ENCODE peak calls at places on chromosome 9, in five cellular contexts. D, E, L, C and O are unnamed samples.

GRCh38 chr9:68575821-68576220 is 35.1 kb upstream of the TMEM252 start:
- DNase-seq in C (no peak), D (no peak), E (no peak), L (no peak), O (no peak)

GRCh38 chr9:99998266-99998665 is 91.8 kb downstream of the STX17 start:
- DNase-seq in C (no peak), E (no peak), L (no peak), D (no peak), O (no peak)

GRCh38 chr9:96858018-96858573 is 3.8 kb upstream of the ZNF782 start:
- DNase-seq in E (no peak), D (no peak), L (peak; percentile 60), C (peak; percentile 52), O (no peak)

GRCh38 chr9:82202808-82203207 is 214.2 kb downstream of the SPATA31D1 start:
- DNase-seq in C (peak; percentile 28), L (peak; percentile 97), E (peak; percentile 83), D (no peak), O (no peak)

GRCh38 chr9:87725900-87726709 is at the start of gene CTSL:
- DNase-seq in E (peak; percentile 98), L (peak; percentile 54), D (peak; percentile 97), C (peak; percentile 70), O (peak; percentile 96)

GRCh38 chr9:16833285-16833684 is 37.2 kb downstream of the BNC2 start:
- DNase-seq in E (no peak), L (no peak), C (no peak), D (no peak), O (no peak)

GRCh38 chr9:27528886-27529315 is 713 bp downstream of the MOB3B start:
- DNase-seq in D (peak; percentile 25), E (peak; percentile 38), L (peak; percentile 79), C (no peak), O (peak; percentile 32)

GRCh38 chr9:112848316-112849151 is 42.1 kb downstream of the SLC46A2 start:
- DNase-seq in D (no peak), L (no peak), E (no peak), C (no peak), O (no peak)

GRCh38 chr9:125763373-125763772 is 16.2 kb downstream of the PBX3 start:
- DNase-seq in E (peak; percentile 30), C (peak; percentile 57), L (peak; percentile 76), D (no peak), O (no peak)

GRCh38 chr9:2610985-2611384 is 10.6 kb upstream of the VLDLR start:
- DNase-seq in D (no peak), C (no peak), L (no peak), E (peak; percentile 23), O (no peak)

GRCh38 chr9:98256632-98257218 is 1.3 kb upstream of the TBC1D2 start:
- DNase-seq in C (no peak), L (no peak), D (no peak), E (peak; percentile 11), O (no peak)

DNA sequence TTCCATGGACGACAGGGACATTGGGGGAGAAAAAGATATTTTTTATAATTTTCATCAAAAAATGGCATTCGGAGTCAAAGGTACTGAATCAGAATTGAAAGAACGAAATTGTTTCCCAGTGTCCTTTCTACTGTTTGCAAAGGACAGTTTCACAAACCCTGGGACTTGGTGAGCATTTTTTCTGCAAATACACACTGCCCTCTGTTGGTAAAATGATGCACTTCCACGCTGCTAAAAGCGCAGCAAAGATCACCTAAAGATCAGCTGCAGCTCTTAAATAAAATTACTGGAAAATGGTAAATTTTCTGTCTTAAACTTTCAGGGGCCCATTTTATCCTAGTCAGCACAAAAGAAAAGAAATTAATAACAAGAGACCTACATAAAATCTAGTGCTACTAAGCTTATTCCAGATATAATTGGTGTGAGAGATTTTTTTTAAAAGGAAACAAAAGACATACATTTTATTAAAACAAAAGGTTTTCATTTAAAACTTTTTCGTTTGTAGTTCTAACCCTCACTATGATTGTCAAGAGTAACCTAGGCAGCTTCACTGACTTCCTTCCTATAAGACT is 566.0 kb downstream of the CAAP1 start:
- DNase-seq in C (peak; percentile 78), D (no peak), L (peak; percentile 66), E (peak; percentile 68), O (peak; percentile 43)
- TF ChIP-seq CTCF in C (peak; percentile 82), D (peak; percentile 76), L (peak; percentile 75), E (peak; percentile 72), O (peak; percentile 93)

GRCh38 chr9:136860933-136861873 is 4.9 kb downstream of the EDF1 start:
- DNase-seq in L (no peak), E (no peak), D (peak; percentile 8), C (no peak), O (no peak)

GRCh38 chr9:136860529-136860928 is 5.6 kb downstream of the EDF1 start:
- DNase-seq in C (no peak), E (no peak), L (no peak), D (no peak), O (no peak)

GRCh38 chr9:136863623-136864273 is 2.4 kb downstream of the EDF1 start:
- DNase-seq in L (no peak), E (no peak), D (no peak), C (no peak), O (no peak)

GRCh38 chr9:136862849-136863622 is 3.1 kb downstream of the EDF1 start:
- DNase-seq in E (no peak), L (no peak), C (no peak), D (peak; percentile 8), O (no peak)

GRCh38 chr9:136861874-136862457 is 4.1 kb downstream of the EDF1 start:
- DNase-seq in L (no peak), C (no peak), D (no peak), E (no peak), O (no peak)
- H3K4me3 ChIP-seq in L (no peak overlapping the region), C (no peak overlapping the region), D (no peak overlapping the region), E (no peak overlapping the region), O (no peak overlapping the region)

GRCh38 chr9:76394023-76394895 is at the start of gene RFK:
- DNase-seq in L (peak; percentile 78), C (peak; percentile 97), D (peak; percentile 84), E (peak; percentile 98), O (peak; percentile 88)
- TF ChIP-seq CTCF in L (peak; percentile 52), C (peak; percentile 37), D (peak; percentile 54), E (peak; percentile 47), O (peak; percentile 68)

DNA sequence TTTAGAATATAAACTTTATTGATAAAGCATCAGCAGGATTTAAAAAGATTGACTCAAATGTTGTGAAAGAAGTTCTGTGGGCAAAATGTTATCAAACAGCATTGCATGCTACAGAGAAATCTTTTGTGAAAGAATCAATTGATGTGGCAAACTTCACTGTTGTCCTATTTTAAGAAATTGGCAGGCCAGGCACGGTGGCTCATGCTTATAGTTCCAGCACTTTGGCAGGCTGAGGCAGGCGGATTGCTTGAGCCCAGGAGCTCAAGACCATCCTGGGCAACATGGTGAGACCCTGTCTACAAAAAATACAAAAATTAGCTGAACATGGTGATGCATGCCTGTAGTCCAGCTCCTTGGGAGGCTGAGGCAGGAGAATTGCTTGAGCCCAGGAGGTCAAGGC is 17.4 kb downstream of the ZBTB43 start:
- DNase-seq in E (no peak), L (no peak), C (no peak), D (no peak), O (no peak)
- H3K4me3 ChIP-seq in E (no peak overlapping the region), L (no peak overlapping the region), C (no peak overlapping the region), D (no peak overlapping the region), O (no peak overlapping the region)

GRCh38 chr9:108443278-108443633 is 412.5 kb downstream of the ACTL7B start:
- DNase-seq in L (no peak), E (peak; percentile 70), D (no peak), C (no peak), O (no peak)

GRCh38 chr9:108445431-108446018 is 410.3 kb downstream of the ACTL7B start:
- DNase-seq in D (no peak), C (no peak), E (no peak), L (no peak), O (no peak)

GRCh38 chr9:108444400-108445358 is 411.1 kb downstream of the ACTL7B start:
- DNase-seq in E (peak; percentile 96), L (peak; percentile 97), D (no peak), C (peak; percentile 86), O (no peak)

GRCh38 chr9:108442604-108443277 is 413.0 kb downstream of the ACTL7B start:
- DNase-seq in E (peak; percentile 44), L (no peak), C (no peak), D (no peak), O (no peak)

GRCh38 chr9:108443741-108444140 is 412.0 kb downstream of the ACTL7B start:
- DNase-seq in L (peak; percentile 73), E (peak; percentile 79), D (no peak), C (peak; percentile 74), O (no peak)
- TF ChIP-seq CTCF in L (no peak), E (no peak), D (no peak), C (no peak), O (no peak)

GRCh38 chr9:35829084-35829763 is at the start of gene TMEM8B:
- DNase-seq in E (peak; percentile 97), L (peak; percentile 78), D (peak; percentile 99), C (peak; percentile 92), O (peak; percentile 97)
- H3K4me3 ChIP-seq in E (peak within 1 kb of the TSS; percentile 64), L (peak within 1 kb of the TSS; percentile 69), D (peak within 1 kb of the TSS; percentile 88), C (peak within 1 kb of the TSS; percentile 67), O (peak within 1 kb of the TSS; percentile 83)